ENCODE peak calls at places on chromosomes 7 and 10, in seven cellular contexts. One of them, this sample, is unnamed. For H3K9me3, the result is how much of the 10 kb centered on the place peaks cover.

GRCh38 chr10:3471927-3472704 is 299.5 kb upstream of the PITRM1 start:
- DNase-seq in neuronal stem cell: peak
- DNase-seq in PC-3: peak
- DNase-seq in IMR-90: no peak
- DNase-seq in lower lobe of right lung: no peak
- DNase-seq in tibial nerve: no peak
- DNase-seq in endodermal cell: no peak
- DNase-seq in this sample: no peak

GRCh38 chr10:113644185-113645120 is 19.4 kb downstream of the NRAP start:
- DNase-seq in neuronal stem cell: no peak
- DNase-seq in PC-3: no peak
- DNase-seq in IMR-90: peak
- DNase-seq in lower lobe of right lung: no peak
- DNase-seq in tibial nerve: no peak
- DNase-seq in endodermal cell: no peak
- DNase-seq in this sample: peak

GRCh38 chr10:20494474-20494873 is 402.6 kb downstream of the NEBL start:
- DNase-seq in neuronal stem cell: no peak
- DNase-seq in PC-3: peak
- DNase-seq in IMR-90: no peak
- DNase-seq in lower lobe of right lung: no peak
- DNase-seq in tibial nerve: no peak
- DNase-seq in endodermal cell: no peak
- DNase-seq in this sample: no peak

GRCh38 chr7:144725070-144725469 is 110.8 kb downstream of the TPK1 start:
- DNase-seq in neuronal stem cell: no peak
- DNase-seq in PC-3: no peak
- DNase-seq in IMR-90: no peak
- DNase-seq in lower lobe of right lung: no peak
- DNase-seq in tibial nerve: no peak
- DNase-seq in endodermal cell: no peak
- DNase-seq in this sample: no peak

GRCh38 chr7:152313879-152314604 is 121.8 kb downstream of the KMT2C start:
- DNase-seq in neuronal stem cell: no peak
- DNase-seq in PC-3: peak
- DNase-seq in IMR-90: peak
- DNase-seq in lower lobe of right lung: no peak
- DNase-seq in tibial nerve: peak
- DNase-seq in endodermal cell: no peak
- DNase-seq in this sample: peak

GRCh38 chr7:118029881-118030422 is 154.0 kb upstream of the LSM8 start:
- DNase-seq in neuronal stem cell: no peak
- DNase-seq in PC-3: no peak
- DNase-seq in IMR-90: no peak
- DNase-seq in lower lobe of right lung: no peak
- DNase-seq in tibial nerve: no peak
- DNase-seq in endodermal cell: no peak
- DNase-seq in this sample: no peak

GRCh38 chr7:84549409-84549808 is 354.8 kb upstream of the SEMA3A start:
- DNase-seq in neuronal stem cell: no peak
- DNase-seq in PC-3: no peak
- DNase-seq in IMR-90: peak
- DNase-seq in lower lobe of right lung: no peak
- DNase-seq in tibial nerve: no peak
- DNase-seq in endodermal cell: no peak
- DNase-seq in this sample: no peak

GRCh38 chr10:5832946-5833345 is 19.7 kb upstream of the GDI2 start:
- DNase-seq in neuronal stem cell: no peak
- DNase-seq in PC-3: peak
- DNase-seq in IMR-90: no peak
- DNase-seq in lower lobe of right lung: no peak
- DNase-seq in tibial nerve: no peak
- DNase-seq in endodermal cell: peak
- DNase-seq in this sample: no peak

GRCh38 chr7:127891854-127892438 is 139.3 kb downstream of the LRRC4 start:
- DNase-seq in neuronal stem cell: no peak
- DNase-seq in PC-3: no peak
- DNase-seq in IMR-90: no peak
- DNase-seq in lower lobe of right lung: no peak
- DNase-seq in tibial nerve: no peak
- DNase-seq in endodermal cell: no peak
- DNase-seq in this sample: no peak

GRCh38 chr10:98655512-98655911 is 208.8 kb upstream of the HPS1 start:
- DNase-seq in neuronal stem cell: no peak
- DNase-seq in PC-3: no peak
- DNase-seq in IMR-90: no peak
- DNase-seq in lower lobe of right lung: no peak
- DNase-seq in tibial nerve: no peak
- DNase-seq in endodermal cell: no peak
- DNase-seq in this sample: no peak
- H3K4me3 ChIP-seq in neuronal stem cell: no peak
- H3K4me3 ChIP-seq in PC-3: no peak
- H3K4me3 ChIP-seq in IMR-90: no peak
- H3K4me3 ChIP-seq in lower lobe of right lung: no peak
- H3K4me3 ChIP-seq in tibial nerve: no peak
- H3K4me3 ChIP-seq in endodermal cell: no peak
- H3K4me3 ChIP-seq in this sample: no peak

DNA sequence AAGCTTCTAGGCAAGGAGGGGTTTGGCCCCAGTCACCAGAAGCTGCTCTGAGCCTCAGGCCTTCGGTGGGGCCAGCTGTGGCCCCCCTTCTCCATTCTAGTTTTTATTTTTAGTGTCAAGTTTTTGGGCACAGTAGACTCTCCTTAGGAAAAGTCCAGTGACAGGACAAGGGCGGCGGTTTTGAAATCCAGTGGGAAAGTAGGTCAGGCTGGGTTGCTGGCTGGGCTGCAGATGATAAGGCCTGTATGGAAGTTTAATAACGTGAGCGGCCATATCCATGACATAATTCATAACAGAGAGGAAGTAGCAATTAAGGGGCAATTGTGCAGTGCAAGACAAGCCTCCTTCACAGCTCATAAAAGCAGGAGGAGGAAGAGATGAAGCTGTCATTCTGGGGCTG is 87.1 kb upstream of the ZNF716 start:
- DNase-seq in neuronal stem cell: no peak
- DNase-seq in PC-3: no peak
- DNase-seq in IMR-90: no peak
- DNase-seq in lower lobe of right lung: no peak
- DNase-seq in tibial nerve: no peak
- DNase-seq in endodermal cell: no peak
- DNase-seq in this sample: no peak
- H3K9me3 ChIP-seq in neuronal stem cell: under half
- H3K9me3 ChIP-seq in PC-3: under half
- H3K9me3 ChIP-seq in IMR-90: under half
- H3K9me3 ChIP-seq in lower lobe of right lung: under half
- H3K9me3 ChIP-seq in tibial nerve: under half
- H3K9me3 ChIP-seq in endodermal cell: half or more
- H3K9me3 ChIP-seq in this sample: half or more

DNA sequence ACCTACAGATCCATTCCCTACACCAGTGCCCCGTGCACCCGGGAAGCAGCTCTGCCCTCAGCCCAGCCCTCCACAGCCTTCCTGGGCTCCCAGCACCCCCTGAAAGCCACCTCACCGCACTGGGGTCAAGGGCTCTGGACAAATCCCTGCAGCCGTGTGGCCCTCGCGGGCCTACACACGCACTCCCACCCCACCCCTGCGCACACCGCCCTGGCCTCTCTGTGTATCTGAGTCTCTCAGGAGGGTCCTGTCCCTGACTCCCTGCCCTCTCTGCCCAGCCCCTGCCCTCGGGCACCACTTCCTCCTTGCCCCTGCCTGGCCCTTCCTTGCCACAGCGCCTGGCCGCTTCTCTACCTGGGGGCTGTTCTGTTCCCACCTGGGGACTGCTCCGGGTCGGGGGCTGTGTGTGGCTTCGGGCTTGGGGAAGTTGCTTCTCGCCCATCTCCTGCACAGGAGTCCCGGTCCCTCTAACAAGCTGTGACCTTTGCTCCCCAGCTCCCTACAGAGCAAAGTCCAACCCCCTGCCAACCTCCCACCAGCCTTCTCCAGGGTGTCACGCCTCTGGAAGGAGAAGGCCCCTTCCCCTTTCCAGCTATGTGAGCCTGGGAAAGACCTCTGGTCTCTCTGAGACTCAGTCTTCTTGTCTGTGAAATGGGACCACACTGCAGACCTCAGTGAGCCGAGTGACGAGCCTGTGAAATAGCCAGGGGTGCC is 1.5 kb downstream of the TMEM184A start:
- DNase-seq in neuronal stem cell: no peak
- DNase-seq in PC-3: no peak
- DNase-seq in IMR-90: no peak
- DNase-seq in lower lobe of right lung: no peak
- DNase-seq in tibial nerve: no peak
- DNase-seq in endodermal cell: no peak
- DNase-seq in this sample: no peak
- H3K4me3 ChIP-seq in neuronal stem cell: no peak
- H3K4me3 ChIP-seq in PC-3: peak
- H3K4me3 ChIP-seq in IMR-90: no peak
- H3K4me3 ChIP-seq in lower lobe of right lung: no peak
- H3K4me3 ChIP-seq in tibial nerve: no peak
- H3K4me3 ChIP-seq in endodermal cell: no peak
- H3K4me3 ChIP-seq in this sample: no peak

GRCh38 chr10:9643782-9644181 is 1373.9 kb upstream of the CELF2 start:
- DNase-seq in neuronal stem cell: no peak
- DNase-seq in PC-3: no peak
- DNase-seq in IMR-90: no peak
- DNase-seq in lower lobe of right lung: no peak
- DNase-seq in tibial nerve: no peak
- DNase-seq in endodermal cell: no peak
- DNase-seq in this sample: no peak

GRCh38 chr10:9646201-9646600 is 1371.5 kb upstream of the CELF2 start:
- DNase-seq in neuronal stem cell: no peak
- DNase-seq in PC-3: no peak
- DNase-seq in IMR-90: no peak
- DNase-seq in lower lobe of right lung: no peak
- DNase-seq in tibial nerve: no peak
- DNase-seq in endodermal cell: no peak
- DNase-seq in this sample: no peak

DNA sequence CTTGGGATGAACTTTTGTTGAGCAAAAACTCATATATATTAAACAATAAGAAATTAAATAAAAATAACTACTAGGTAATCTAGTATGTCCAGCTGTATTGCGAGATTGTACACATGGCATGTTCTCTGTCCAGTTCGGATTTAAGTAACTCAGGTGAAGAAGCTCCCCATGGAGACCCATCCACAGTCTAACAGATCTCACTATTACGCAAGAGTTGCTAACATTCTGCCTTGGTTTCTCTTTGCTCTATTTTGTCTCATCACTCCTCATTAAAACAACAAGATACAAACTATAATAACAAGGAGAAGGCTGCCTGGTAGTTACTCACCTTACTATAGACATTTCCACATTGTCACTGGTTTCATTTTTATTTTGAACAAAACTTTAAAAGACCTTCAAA is 1372.3 kb upstream of the CELF2 start:
- DNase-seq in neuronal stem cell: no peak
- DNase-seq in PC-3: no peak
- DNase-seq in IMR-90: no peak
- DNase-seq in lower lobe of right lung: no peak
- DNase-seq in tibial nerve: no peak
- DNase-seq in endodermal cell: no peak
- DNase-seq in this sample: no peak
- H3K9me3 ChIP-seq in neuronal stem cell: under half
- H3K9me3 ChIP-seq in PC-3: under half
- H3K9me3 ChIP-seq in IMR-90: under half
- H3K9me3 ChIP-seq in lower lobe of right lung: under half
- H3K9me3 ChIP-seq in tibial nerve: under half
- H3K9me3 ChIP-seq in endodermal cell: under half
- H3K9me3 ChIP-seq in this sample: under half

GRCh38 chr7:75054744-75055527 is 18.7 kb downstream of the RCC1L start:
- DNase-seq in neuronal stem cell: no peak
- DNase-seq in PC-3: peak
- DNase-seq in IMR-90: peak
- DNase-seq in lower lobe of right lung: peak
- DNase-seq in tibial nerve: no peak
- DNase-seq in endodermal cell: no peak
- DNase-seq in this sample: peak

GRCh38 chr7:75058406-75058805 is 15.2 kb downstream of the RCC1L start:
- DNase-seq in neuronal stem cell: no peak
- DNase-seq in PC-3: no peak
- DNase-seq in IMR-90: no peak
- DNase-seq in lower lobe of right lung: no peak
- DNase-seq in tibial nerve: no peak
- DNase-seq in endodermal cell: no peak
- DNase-seq in this sample: no peak

GRCh38 chr7:75056476-75056875 is 17.1 kb downstream of the RCC1L start:
- DNase-seq in neuronal stem cell: no peak
- DNase-seq in PC-3: no peak
- DNase-seq in IMR-90: peak
- DNase-seq in lower lobe of right lung: no peak
- DNase-seq in tibial nerve: peak
- DNase-seq in endodermal cell: no peak
- DNase-seq in this sample: peak

GRCh38 chr7:75050501-75050900 is 23.1 kb downstream of the RCC1L start:
- DNase-seq in neuronal stem cell: no peak
- DNase-seq in PC-3: no peak
- DNase-seq in IMR-90: no peak
- DNase-seq in lower lobe of right lung: no peak
- DNase-seq in tibial nerve: no peak
- DNase-seq in endodermal cell: no peak
- DNase-seq in this sample: no peak

GRCh38 chr7:75055830-75056431 is 17.7 kb downstream of the RCC1L start:
- DNase-seq in neuronal stem cell: no peak
- DNase-seq in PC-3: no peak
- DNase-seq in IMR-90: peak
- DNase-seq in lower lobe of right lung: no peak
- DNase-seq in tibial nerve: no peak
- DNase-seq in endodermal cell: no peak
- DNase-seq in this sample: no peak
- H3K4me3 ChIP-seq in neuronal stem cell: no peak
- H3K4me3 ChIP-seq in PC-3: no peak
- H3K4me3 ChIP-seq in IMR-90: no peak
- H3K4me3 ChIP-seq in lower lobe of right lung: no peak
- H3K4me3 ChIP-seq in tibial nerve: no peak
- H3K4me3 ChIP-seq in endodermal cell: no peak
- H3K4me3 ChIP-seq in this sample: no peak

DNA sequence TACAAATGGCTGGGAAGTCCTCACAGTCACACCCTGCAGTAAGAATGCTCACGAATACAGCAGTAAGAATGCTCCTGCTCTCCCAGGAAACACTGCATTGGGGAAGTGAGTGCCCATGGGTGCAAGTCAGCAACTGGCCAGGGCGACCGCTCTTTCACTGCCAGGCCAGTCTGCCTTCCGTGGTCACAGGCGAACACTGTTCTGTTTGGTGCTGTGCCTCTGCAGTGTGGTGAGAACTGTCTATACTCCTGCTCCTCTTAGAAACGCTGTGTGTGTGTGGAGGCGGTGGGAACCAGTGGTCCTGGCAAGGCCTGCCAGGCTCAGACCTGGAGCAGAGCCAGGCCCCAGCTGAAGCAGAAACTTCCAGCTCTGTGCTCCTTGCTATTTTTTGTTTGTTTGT is 430.7 kb downstream of the DNAJB6 start:
- DNase-seq in neuronal stem cell: no peak
- DNase-seq in PC-3: no peak
- DNase-seq in IMR-90: no peak
- DNase-seq in lower lobe of right lung: peak
- DNase-seq in tibial nerve: no peak
- DNase-seq in endodermal cell: no peak
- DNase-seq in this sample: no peak
- H3K9me3 ChIP-seq in neuronal stem cell: under half
- H3K9me3 ChIP-seq in PC-3: under half
- H3K9me3 ChIP-seq in IMR-90: half or more
- H3K9me3 ChIP-seq in lower lobe of right lung: under half
- H3K9me3 ChIP-seq in tibial nerve: under half
- H3K9me3 ChIP-seq in endodermal cell: half or more
- H3K9me3 ChIP-seq in this sample: half or more